ENCODE peak calls at places on chromosomes 1 and 21, in four cellular contexts. A, H, P and Q are unnamed samples.

GRCh38 chr1:212967767-212968166 is 17.4 kb downstream of the VASH2 start:
- DNase-seq in A (peak; percentile 35), P (peak; percentile 11), H (peak; percentile 40), Q (peak; percentile 21)

GRCh38 chr1:211352985-211353515 is 26.4 kb downstream of the TRAF5 start:
- DNase-seq in P (peak; percentile 30), H (peak; percentile 21), A (peak; percentile 38), Q (no peak)

GRCh38 chr1:7425771-7426170 is 345.3 kb upstream of the VAMP3 start:
- DNase-seq in P (no peak), A (no peak), H (no peak), Q (no peak)

GRCh38 chr1:172429324-172430127 is 9.0 kb downstream of the C1orf105 start:
- DNase-seq in H (peak; percentile 82), A (peak; percentile 25), P (peak; percentile 40), Q (peak; percentile 69)

GRCh38 chr1:58608297-58608696 is 31.2 kb upstream of the TACSTD2 start:
- DNase-seq in P (no peak), H (no peak), A (no peak), Q (no peak)

GRCh38 chr1:53321776-53322602 is 5.9 kb downstream of the LRP8 start:
- DNase-seq in A (no peak), P (no peak), H (no peak), Q (no peak)

GRCh38 chr1:111599781-111600180 is 19.8 kb upstream of the RAP1A start:
- DNase-seq in H (no peak), A (no peak), P (no peak), Q (no peak)

GRCh38 chr1:17539526-17540254 is at the start of gene ARHGEF10L:
- DNase-seq in P (no peak), A (no peak), H (peak; percentile 27), Q (no peak)

GRCh38 chr1:10424651-10425050 is 5.6 kb upstream of the CENPS start:
- DNase-seq in A (no peak), H (no peak), P (no peak), Q (no peak)

GRCh38 chr1:224737353-224737727 is 121.2 kb downstream of the CNIH3 start:
- DNase-seq in P (no peak), A (no peak), H (no peak), Q (no peak)

GRCh38 chr1:221263831-221264767 is 384.9 kb downstream of the HLX start:
- DNase-seq in A (peak; percentile 40), P (peak; percentile 44), H (peak; percentile 88), Q (peak; percentile 28)

GRCh38 chr1:12464627-12465056 is 153.4 kb downstream of the DHRS3 start:
- DNase-seq in H (peak; percentile 95), P (peak; percentile 37), A (no peak), Q (no peak)

GRCh38 chr1:107145637-107146036 is 4.8 kb downstream of the NTNG1 start:
- DNase-seq in H (no peak), P (no peak), A (no peak), Q (no peak)

GRCh38 chr21:42683371-42684108 is 30.1 kb downstream of the PDE9A start:
- DNase-seq in H (no peak), P (no peak), A (no peak), Q (no peak)

GRCh38 chr1:27234054-27234882 is at the start of gene WDTC1:
- DNase-seq in A (peak; percentile 97), H (peak; percentile 99), P (peak; percentile 97), Q (peak; percentile 84)

GRCh38 chr1:222161676-222162075 is 386.2 kb downstream of the HHIPL2 start:
- DNase-seq in A (no peak), P (no peak), H (no peak), Q (peak; percentile 43)

GRCh38 chr1:183267646-183268431 is 81.8 kb downstream of the LAMC2 start:
- DNase-seq in H (peak; percentile 97), P (no peak), A (no peak), Q (peak; percentile 98)

GRCh38 chr1:33377750-33378149 is 53.1 kb downstream of the PHC2 start:
- DNase-seq in A (no peak), P (no peak), H (no peak), Q (no peak)

GRCh38 chr1:41260768-41261167 is 18.7 kb upstream of the SCMH1 start:
- DNase-seq in A (no peak), H (no peak), P (no peak), Q (no peak)

GRCh38 chr1:112445591-112445990 is 49.6 kb downstream of the CTTNBP2NL start:
- DNase-seq in P (no peak), H (no peak), A (no peak), Q (no peak)

GRCh38 chr1:180881806-180882509 is 30.7 kb upstream of the KIAA1614 start:
- DNase-seq in H (peak; percentile 65), A (no peak), P (peak; percentile 1), Q (peak; percentile 4)

DNA sequence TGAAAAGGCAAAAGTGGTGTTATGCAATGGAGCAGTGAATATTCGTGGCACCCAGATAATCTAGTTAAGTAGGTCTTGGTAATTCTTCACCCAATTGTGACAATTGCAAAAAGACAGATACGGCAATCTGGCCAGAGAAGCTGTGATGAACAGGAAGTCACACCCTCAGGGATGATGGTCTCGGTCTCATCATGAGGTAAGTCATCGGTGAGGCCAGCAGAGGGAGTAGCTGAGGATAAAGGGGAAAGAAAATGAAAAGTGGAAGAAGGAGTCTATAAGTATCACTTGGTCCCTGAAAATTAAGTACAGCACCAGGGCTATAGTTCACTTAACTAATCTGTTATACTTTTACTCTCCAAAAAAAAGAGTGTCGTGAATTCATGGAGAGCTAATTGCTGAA is 258.8 kb upstream of the NCAM2 start:
- DNase-seq in H (no peak), A (peak; percentile 19), P (no peak), Q (no peak)
- TF ChIP-seq CTCF in H (no peak), A (peak; percentile 23), P (peak; percentile 23), Q (no peak)

DNA sequence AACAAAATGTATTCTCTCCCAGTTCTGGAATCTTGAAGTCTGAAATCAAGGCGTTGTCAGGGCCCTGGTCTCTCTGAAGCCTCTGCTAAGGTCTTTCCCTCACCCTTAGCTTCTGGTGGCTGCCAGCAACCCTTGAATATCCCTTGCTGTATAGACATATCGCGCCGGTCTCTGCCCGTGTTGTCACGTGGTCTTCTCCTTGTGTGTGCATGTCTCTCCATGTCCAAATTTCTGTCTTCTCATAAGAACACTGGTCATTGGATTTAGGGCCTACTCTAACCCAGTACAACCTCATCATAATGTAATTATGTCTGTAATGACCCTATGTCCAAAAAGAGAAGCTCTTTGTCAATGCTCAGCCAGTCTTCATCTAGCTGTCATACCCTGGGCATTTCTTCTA is 85.7 kb upstream of the ETS2 start:
- DNase-seq in H (no peak), P (no peak), A (no peak), Q (no peak)
- TF ChIP-seq CTCF in H (no peak), P (no peak), A (no peak), Q (no peak)

DNA sequence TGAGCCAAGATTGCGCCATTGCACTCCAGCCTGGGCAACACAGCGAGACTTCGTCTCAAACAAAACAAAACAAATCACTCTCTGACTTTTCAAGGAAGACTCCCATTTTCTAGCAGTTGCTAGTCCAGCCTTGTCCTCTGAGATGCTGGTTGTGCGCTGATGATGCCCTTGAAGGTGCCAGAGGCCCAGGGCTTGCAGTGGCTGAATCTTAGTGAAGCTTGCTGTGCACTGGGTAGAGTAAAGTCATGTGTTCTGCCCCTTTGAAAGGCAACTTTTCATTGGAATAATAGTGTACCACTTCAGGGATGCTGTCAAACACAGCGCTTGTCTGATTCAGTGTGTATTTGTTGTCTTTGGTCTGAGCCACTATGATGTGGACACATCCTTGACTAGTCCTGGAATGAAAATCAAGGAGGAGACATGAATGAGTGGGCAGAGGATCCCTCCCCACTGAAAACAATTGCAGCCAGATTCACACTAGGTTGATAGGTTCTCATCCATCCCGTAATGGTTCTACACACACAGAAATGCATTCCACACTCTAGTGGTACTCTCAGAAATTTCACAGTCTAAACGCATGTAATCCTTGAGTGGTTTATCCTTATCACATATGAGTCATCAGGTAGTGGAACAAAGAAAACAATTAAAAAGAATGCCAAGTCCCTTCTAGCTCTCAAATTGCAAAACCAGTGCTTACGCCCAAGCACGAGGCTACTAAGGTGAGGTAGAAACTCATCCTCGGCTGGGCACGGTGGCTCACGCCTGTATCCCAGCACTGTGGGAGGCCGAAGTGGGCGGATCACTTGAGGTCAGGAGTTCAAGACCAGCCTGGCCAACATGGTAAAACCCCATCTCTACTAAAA is 17.8 kb upstream of the TDRD10 start:
- DNase-seq in A (no peak), P (peak; percentile 47), H (peak; percentile 88), Q (peak; percentile 77)
- TF ChIP-seq CTCF in A (no peak), P (no peak), H (peak; percentile 19), Q (peak; percentile 13)

GRCh38 chr1:232306269-232306911 is 323.5 kb downstream of the SIPA1L2 start:
- DNase-seq in A (peak; percentile 39), H (peak; percentile 53), P (no peak), Q (no peak)
- TF ChIP-seq CTCF in A (no peak), H (peak; percentile 39), P (no peak), Q (no peak)

GRCh38 chr1:209899948-209900347 is 38.1 kb upstream of the SYT14 start:
- DNase-seq in H (no peak), A (peak; percentile 21), P (no peak), Q (no peak)
- TF ChIP-seq CTCF in H (peak; percentile 31), A (peak; percentile 44), P (peak; percentile 48), Q (peak; percentile 69)

GRCh38 chr1:205827623-205828022 is 14.6 kb upstream of the SLC41A1 start:
- DNase-seq in P (no peak), H (no peak), A (no peak), Q (no peak)
- TF ChIP-seq CTCF in P (no peak), H (no peak), A (no peak), Q (peak; percentile 5)

DNA sequence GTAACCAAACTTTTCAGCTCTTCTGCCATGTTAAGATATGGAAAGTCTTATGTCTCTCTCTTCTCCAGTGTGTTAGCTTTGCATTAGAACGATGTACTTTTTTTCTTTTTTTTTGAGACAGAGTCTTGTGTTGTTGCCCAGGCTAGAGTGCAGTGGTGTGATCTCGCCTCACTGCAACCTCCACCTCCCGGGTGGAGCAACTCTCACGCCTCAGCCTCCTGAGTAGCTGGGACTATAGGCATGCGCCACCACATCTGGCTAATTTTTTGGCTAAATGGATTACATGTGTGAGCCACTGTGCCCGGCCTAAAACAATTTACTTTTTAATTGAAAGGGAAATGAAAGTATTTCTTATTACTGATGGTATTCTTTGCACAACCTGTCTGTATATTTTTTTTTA is 35.8 kb downstream of the SPEN start:
- DNase-seq in A (no peak), P (no peak), H (no peak), Q (no peak)
- TF ChIP-seq CTCF in A (no peak), P (no peak), H (no peak), Q (no peak)

DNA sequence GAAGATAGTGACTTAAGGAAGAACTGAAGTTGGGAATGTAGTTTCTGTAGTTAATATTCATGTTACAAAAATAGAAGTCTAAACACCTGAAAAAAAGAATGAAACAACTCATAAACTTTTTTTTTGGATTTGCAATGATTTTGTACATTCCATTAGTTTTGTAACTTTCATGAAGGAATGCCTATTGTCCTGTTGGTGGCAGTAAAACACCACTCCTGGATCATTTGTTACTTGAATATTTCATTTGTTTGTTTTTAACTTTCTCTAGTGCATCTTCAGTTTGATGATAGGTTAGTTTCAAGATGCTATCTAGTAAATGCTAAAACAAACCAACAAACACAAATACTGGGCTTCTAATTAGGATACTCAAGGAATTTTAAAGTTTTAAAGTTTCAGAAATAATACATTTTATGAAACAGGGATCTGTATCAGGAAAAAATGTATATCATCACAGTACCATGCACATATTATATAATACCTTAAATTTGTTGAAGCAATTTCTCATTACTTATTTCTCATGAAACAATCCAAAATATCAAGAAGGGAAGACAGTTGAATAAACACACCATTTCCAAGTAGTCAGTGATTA is 229.7 kb upstream of the CACYBP start:
- DNase-seq in P (no peak), A (no peak), H (peak; percentile 74), Q (peak; percentile 30)
- TF ChIP-seq CTCF in P (peak; percentile 90), A (peak; percentile 41), H (peak; percentile 72), Q (peak; percentile 88)